ENCODE peak calls at places on chromosomes 3 and 15, in seven cellular contexts. P, E, R, B, H, O and Q are unnamed samples.

GRCh38 chr15:80587816-80588456 is 107.2 kb upstream of the ABHD17C start:
- DNase-seq in P (no peak), E (no peak), R (no peak), B (no peak), H (no peak), O (no peak), Q (peak; percentile 8)

GRCh38 chr15:80674245-80674614 is 20.9 kb upstream of the ABHD17C start:
- DNase-seq in P (no peak), E (no peak), R (no peak), B (no peak), H (no peak), O (peak; percentile 55), Q (no peak)

GRCh38 chr3:170200992-170201391 is 19.5 kb upstream of the PHC3 start:
- DNase-seq in P (no peak), E (no peak), R (no peak), B (no peak), H (no peak), O (no peak), Q (no peak)

GRCh38 chr15:64519897-64520296 is 59.5 kb downstream of the ZNF609 start:
- DNase-seq in P (no peak), E (no peak), R (no peak), B (no peak), H (no peak), O (no peak), Q (no peak)

GRCh38 chr3:152447509-152447908 is 178.8 kb downstream of the MBNL1 start:
- DNase-seq in P (no peak), E (no peak), R (no peak), B (no peak), H (no peak), O (no peak), Q (no peak)

GRCh38 chr15:33837294-33837693 is 131.0 kb upstream of the CHRM5 start:
- DNase-seq in P (no peak), E (no peak), R (no peak), B (no peak), H (no peak), O (no peak), Q (no peak)

GRCh38 chr3:140378571-140379340 is 299.1 kb upstream of the TRIM42 start:
- DNase-seq in P (no peak), E (no peak), R (no peak), B (no peak), H (no peak), O (no peak), Q (no peak)

GRCh38 chr3:63961891-63962290 is 49.7 kb upstream of the SCAANT1 start:
- DNase-seq in P (peak; percentile 58), E (no peak), R (no peak), B (no peak), H (no peak), O (no peak), Q (no peak)

GRCh38 chr15:61003683-61004299 is 225.3 kb downstream of the RORA start:
- DNase-seq in P (no peak), E (no peak), R (no peak), B (no peak), H (no peak), O (no peak), Q (no peak)

GRCh38 chr3:116579843-116580242 is 129.7 kb upstream of the TUSC7 start:
- DNase-seq in P (peak; percentile 3), E (no peak), R (no peak), B (no peak), H (peak; percentile 48), O (no peak), Q (no peak)

GRCh38 chr15:71008250-71008870 is 106.9 kb upstream of the THSD4 start:
- DNase-seq in P (no peak), E (no peak), R (no peak), B (no peak), H (no peak), O (no peak), Q (no peak)

GRCh38 chr3:196639517-196640500 is at the start of gene NRROS:
- DNase-seq in P (no peak), E (peak; percentile 81), R (peak; percentile 42), B (peak; percentile 50), H (peak; percentile 64), O (no peak), Q (peak; percentile 83)

GRCh38 chr3:150059729-150060128 is 89.0 kb upstream of the PFN2 start:
- DNase-seq in P (no peak), E (no peak), R (no peak), B (no peak), H (no peak), O (no peak), Q (no peak)

GRCh38 chr3:1805331-1805730 is 293.3 kb upstream of the CNTN4 start:
- DNase-seq in P (no peak), E (no peak), R (no peak), B (no peak), H (no peak), O (no peak), Q (no peak)

DNA sequence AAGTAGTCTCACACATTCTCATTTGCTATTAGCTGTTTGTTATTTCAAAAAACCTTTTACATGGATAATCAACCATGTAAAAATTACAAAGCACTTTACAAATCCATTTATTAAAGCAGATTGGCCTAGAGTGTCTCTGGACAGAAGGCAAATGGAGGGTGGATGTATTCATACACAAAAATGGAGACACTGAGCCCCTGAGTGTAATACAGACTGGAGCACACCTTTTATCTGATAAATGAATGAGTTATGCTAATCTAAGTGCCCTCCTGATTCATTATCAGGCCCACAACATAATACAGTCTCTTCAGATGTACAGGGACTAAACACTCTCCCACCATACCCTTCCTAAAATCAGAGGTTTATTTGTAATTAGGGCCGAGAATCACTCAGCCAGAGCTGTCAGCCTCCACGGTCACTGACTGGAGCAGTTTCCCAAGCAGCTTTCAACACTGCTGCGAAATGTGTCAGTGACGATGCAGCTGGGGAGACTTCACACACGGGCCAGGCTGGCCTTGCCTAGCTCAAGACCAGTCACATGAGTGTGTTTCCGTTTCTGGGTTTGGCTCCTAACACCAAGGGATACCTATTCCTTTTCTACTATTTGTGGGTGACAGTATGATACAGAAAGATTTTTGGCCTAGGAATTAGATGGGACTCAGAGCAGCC is 271.8 kb downstream of the ZIC1 start:
- DNase-seq in P (no peak), E (no peak), R (no peak), B (no peak), H (no peak), O (no peak), Q (no peak)
- TF ChIP-seq EP300 in P (no peak), E (no peak), R (no peak), B (no peak), H (no peak), O (no peak), Q (no peak)

DNA sequence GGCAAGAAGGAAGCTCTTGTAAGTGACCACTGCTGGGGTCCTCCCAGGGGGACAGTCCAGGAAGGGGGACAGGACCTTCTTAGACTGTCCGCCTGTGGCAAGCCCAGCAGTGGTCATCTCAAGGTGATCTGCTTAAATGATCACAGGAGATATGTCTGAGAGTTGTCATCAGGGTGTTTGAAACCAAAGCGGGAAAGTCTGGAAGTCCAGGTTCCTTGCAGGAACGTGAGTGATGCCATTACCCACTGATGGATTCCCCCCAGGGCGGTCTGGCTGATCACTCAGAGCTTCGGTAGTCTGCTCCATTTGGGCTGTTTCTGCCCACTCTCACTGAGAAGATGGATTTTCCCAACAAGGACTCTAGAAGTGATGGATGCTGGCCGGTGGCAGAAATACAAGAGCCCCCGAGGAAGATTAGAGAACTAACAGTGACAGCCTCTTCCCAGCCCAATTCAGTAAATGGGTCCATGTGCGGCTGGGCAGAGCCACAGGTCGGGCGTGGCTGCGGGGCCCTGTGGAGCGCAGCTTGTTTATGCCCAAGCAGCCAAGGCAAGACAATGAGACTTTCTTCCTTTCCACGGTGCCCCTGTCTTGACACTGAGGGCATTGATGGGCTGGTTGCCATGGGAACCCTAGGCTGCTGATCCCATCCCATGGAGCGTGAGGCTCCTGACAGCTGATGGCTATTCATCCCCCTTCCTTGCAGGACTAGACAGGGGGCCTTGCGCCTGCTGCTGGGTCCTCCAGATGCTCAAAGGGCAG is 9.5 kb downstream of the PCSK6 start:
- DNase-seq in P (no peak), E (no peak), R (no peak), B (no peak), H (no peak), O (no peak), Q (no peak)
- TF ChIP-seq EP300 in P (no peak), E (no peak), R (no peak), B (no peak), H (no peak), O (no peak), Q (no peak)

GRCh38 chr3:14329842-14330241 is 72.6 kb upstream of the SLC6A6 start:
- DNase-seq in P (no peak), E (no peak), R (no peak), B (no peak), H (no peak), O (no peak), Q (no peak)

GRCh38 chr3:14331273-14331672 is 71.1 kb upstream of the SLC6A6 start:
- DNase-seq in P (no peak), E (peak; percentile 73), R (no peak), B (no peak), H (no peak), O (no peak), Q (no peak)

GRCh38 chr3:14328422-14328821 is 74.0 kb upstream of the SLC6A6 start:
- DNase-seq in P (no peak), E (no peak), R (no peak), B (no peak), H (no peak), O (no peak), Q (no peak)

GRCh38 chr3:14330508-14330907 is 71.9 kb upstream of the SLC6A6 start:
- DNase-seq in P (no peak), E (no peak), R (no peak), B (no peak), H (no peak), O (no peak), Q (no peak)

DNA sequence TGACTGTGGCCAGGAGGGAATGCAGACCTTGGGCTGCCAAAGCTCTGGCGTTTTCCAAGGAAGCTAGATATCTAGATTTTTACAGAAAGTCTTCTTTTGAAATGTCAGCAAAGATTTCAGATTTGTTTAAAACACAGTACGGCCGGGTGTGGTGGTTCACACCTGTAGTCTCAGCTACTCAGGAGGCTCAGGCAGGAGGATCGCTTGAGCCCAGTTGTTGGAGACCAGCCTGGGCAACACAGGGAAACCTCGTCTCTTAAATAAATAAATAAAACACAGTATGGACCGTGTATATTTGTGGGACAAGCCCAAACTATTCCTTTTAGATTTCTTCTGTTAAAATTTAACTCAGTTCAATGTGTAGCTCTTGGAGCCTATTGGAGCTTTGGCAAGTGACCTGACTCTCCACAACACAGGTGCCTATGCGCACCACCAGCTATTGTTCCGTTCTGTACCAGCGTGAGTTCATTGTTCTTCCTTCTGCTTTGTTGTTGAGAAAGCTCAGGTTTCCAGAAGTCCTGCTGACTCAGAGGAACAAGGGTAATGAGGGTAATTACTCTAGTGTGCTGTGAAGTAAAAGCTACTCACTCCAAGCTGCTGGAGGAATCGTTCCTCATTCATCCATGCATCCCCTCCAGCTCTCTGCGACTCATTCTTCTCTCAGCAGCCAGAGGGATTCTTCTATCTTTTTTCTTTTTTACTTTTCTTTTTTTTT is 73.1 kb upstream of the SLC6A6 start:
- DNase-seq in P (no peak), E (peak; percentile 37), R (no peak), B (no peak), H (no peak), O (no peak), Q (no peak)
- TF ChIP-seq EP300 in P (no peak), E (no peak), R (no peak), B (no peak), H (peak; percentile 82), O (no peak), Q (no peak)

DNA sequence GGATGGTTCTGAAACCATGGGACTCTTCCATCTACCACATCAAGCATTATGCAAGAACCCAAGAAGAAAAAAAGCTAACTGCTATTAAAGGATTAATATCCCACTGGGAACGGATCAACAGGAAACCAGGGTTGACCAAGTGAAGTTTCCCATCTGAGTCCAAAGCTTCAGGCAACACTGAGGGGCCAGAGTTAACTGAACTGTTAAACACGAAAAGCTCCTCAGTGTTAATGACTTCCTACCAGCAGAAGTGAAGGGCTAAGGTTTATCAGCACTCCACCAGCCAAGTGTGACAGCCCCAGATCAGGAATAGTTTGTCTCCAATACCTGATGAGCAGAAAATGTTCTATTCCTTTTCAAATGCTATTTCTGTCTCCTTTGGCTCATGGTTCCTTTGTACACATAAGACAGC is 36.7 kb downstream of the PTPN9 start:
- DNase-seq in P (no peak), E (no peak), R (no peak), B (no peak), H (no peak), O (no peak), Q (no peak)
- TF ChIP-seq EP300 in P (no peak), E (no peak), R (no peak), B (no peak), H (no peak), O (no peak), Q (no peak)